ENCODE peak calls at places on chromosomes 16 and 17, in seven cellular contexts. C is progenitor cell of endocrine pancreas, H is fibroblast of mammary gland, F is SK-N-SH, J is fibroblast of lung, R is cardiac muscle cell, L is brain microvascular endothelial cell. O is an unnamed sample.

GRCh38 chr17:80034977-80035686 is 540 bp downstream of the TBC1D16 start:
- DNase-seq in R (peak), C (peak), F (no peak), H (peak), L (peak), J (peak), O (no peak)

GRCh38 chr17:40121191-40121885 is 433 bp upstream of the MSL1 start:
- DNase-seq in F (no peak), L (no peak), J (peak), R (peak), C (no peak), H (no peak), O (no peak)

GRCh38 chr17:70130274-70130673 is 39.1 kb upstream of the KCNJ2 start:
- DNase-seq in R (no peak), F (peak), L (no peak), J (no peak), H (no peak), C (no peak), O (no peak)

GRCh38 chr17:66445229-66445628 is 142.8 kb downstream of the PRKCA start:
- DNase-seq in R (no peak), L (no peak), J (no peak), C (no peak), H (peak), F (no peak), O (no peak)

GRCh38 chr17:72998343-72998742 is 94.1 kb downstream of the SLC39A11 start:
- DNase-seq in R (no peak), C (no peak), L (no peak), H (no peak), F (no peak), J (no peak), O (no peak)

GRCh38 chr16:11050536-11050935 is 106.2 kb downstream of the CLEC16A start:
- DNase-seq in H (no peak), C (no peak), F (no peak), J (no peak), R (no peak), L (no peak), O (no peak)

GRCh38 chr17:50426814-50427787 is 1.1 kb downstream of the ACSF2 start:
- DNase-seq in H (peak), R (peak), L (peak), F (peak), C (no peak), J (peak), O (no peak)

GRCh38 chr17:79980246-79981043 is 55.2 kb downstream of the TBC1D16 start:
- DNase-seq in C (no peak), F (peak), H (no peak), L (no peak), R (no peak), J (no peak), O (peak)

GRCh38 chr16:685967-686366 is 1.8 kb upstream of the JMJD8 start:
- DNase-seq in J (peak), C (no peak), F (peak), R (peak), L (no peak), H (peak), O (no peak)

GRCh38 chr17:34117811-34118210 is 137.3 kb upstream of the CCL2 start:
- DNase-seq in H (no peak), F (no peak), R (no peak), C (no peak), L (no peak), J (no peak), O (no peak)

GRCh38 chr16:27920391-27920891 is 143.1 kb downstream of the GSG1L start:
- DNase-seq in R (peak), L (no peak), C (peak), H (no peak), F (peak), J (no peak), O (no peak)

GRCh38 chr16:87527055-87527724 is 34.4 kb upstream of the ZCCHC14 start:
- DNase-seq in H (no peak), C (no peak), F (no peak), J (no peak), R (no peak), L (no peak), O (no peak)

GRCh38 chr17:228223-228615 is 46.8 kb upstream of the DOC2B start:
- DNase-seq in F (no peak), H (no peak), C (no peak), J (no peak), R (no peak), L (no peak), O (no peak)

GRCh38 chr17:17024778-17025300 is 17.4 kb upstream of the MPRIP start:
- DNase-seq in J (no peak), L (no peak), H (peak), R (peak), F (peak), C (no peak), O (no peak)

GRCh38 chr16:519841-520687 is 7.4 kb upstream of the CAPN15 start:
- DNase-seq in J (no peak), F (no peak), L (no peak), H (no peak), C (no peak), R (no peak), O (no peak)

GRCh38 chr17:50271173-50271750 is 3.0 kb upstream of the TMEM92 start:
- DNase-seq in R (no peak), J (peak), L (no peak), C (no peak), F (no peak), H (peak), O (no peak)

GRCh38 chr16:70725024-70725911 is 39.4 kb upstream of the MTSS2 start:
- DNase-seq in R (no peak), J (peak), F (no peak), C (no peak), L (no peak), H (no peak), O (no peak)

GRCh38 chr17:44083250-44083849 is 12.8 kb downstream of the G6PC3 start:
- DNase-seq in L (no peak), H (no peak), J (no peak), F (peak), R (no peak), C (no peak), O (no peak)

GRCh38 chr16:73572135-73572534 is 524.2 kb upstream of the ZFHX3 start:
- DNase-seq in J (no peak), C (no peak), F (no peak), L (peak), H (no peak), R (no peak), O (peak)

GRCh38 chr16:83115491-83116232 is 488.9 kb downstream of the CDH13 start:
- DNase-seq in C (no peak), H (no peak), J (no peak), R (no peak), L (no peak), F (no peak), O (no peak)

GRCh38 chr17:69141802-69142472 is at the start of gene ABCA6:
- DNase-seq in F (no peak), L (peak), C (no peak), R (peak), J (peak), H (peak), O (no peak)

GRCh38 chr16:88913870-88914269 is 47.4 kb upstream of the PABPN1L start:
- DNase-seq in J (no peak), R (no peak), F (no peak), H (no peak), L (no peak), C (no peak), O (no peak)

GRCh38 chr16:88914750-88915368 is 48.4 kb upstream of the PABPN1L start:
- DNase-seq in R (peak), L (no peak), J (peak), F (no peak), H (peak), C (no peak), O (no peak)

GRCh38 chr16:88915639-88916327 is 49.3 kb upstream of the PABPN1L start:
- DNase-seq in H (no peak), L (no peak), F (no peak), C (no peak), R (no peak), J (no peak), O (no peak)

GRCh38 chr16:88917915-88918627 is 51.6 kb upstream of the PABPN1L start:
- DNase-seq in C (no peak), R (no peak), L (no peak), H (no peak), F (no peak), J (no peak), O (no peak)

GRCh38 chr16:88917146-88917914 is 50.9 kb upstream of the PABPN1L start:
- DNase-seq in L (no peak), J (no peak), H (no peak), C (no peak), R (no peak), F (no peak), O (no peak)
- TF ChIP-seq CTCF in L (no peak), J (no peak), H (no peak), C (no peak), R (no peak), F (no peak), O (no peak)

GRCh38 chr17:81703747-81704654 is 834 bp downstream of the MRPL12 start:
- DNase-seq in F (no peak), C (no peak), H (no peak), R (no peak), J (no peak), L (no peak), O (no peak)

GRCh38 chr17:81700353-81701287 is 2.5 kb upstream of the MRPL12 start:
- DNase-seq in R (no peak), J (no peak), H (no peak), L (no peak), C (no peak), F (no peak), O (peak)

GRCh38 chr17:81701288-81702071 is 1.7 kb upstream of the MRPL12 start:
- DNase-seq in J (no peak), R (no peak), F (no peak), C (no peak), L (no peak), H (no peak), O (peak)

GRCh38 chr17:81705518-81706231 is 2.5 kb downstream of the MRPL12 start:
- DNase-seq in L (no peak), J (no peak), C (no peak), R (no peak), H (no peak), F (no peak), O (no peak)

DNA sequence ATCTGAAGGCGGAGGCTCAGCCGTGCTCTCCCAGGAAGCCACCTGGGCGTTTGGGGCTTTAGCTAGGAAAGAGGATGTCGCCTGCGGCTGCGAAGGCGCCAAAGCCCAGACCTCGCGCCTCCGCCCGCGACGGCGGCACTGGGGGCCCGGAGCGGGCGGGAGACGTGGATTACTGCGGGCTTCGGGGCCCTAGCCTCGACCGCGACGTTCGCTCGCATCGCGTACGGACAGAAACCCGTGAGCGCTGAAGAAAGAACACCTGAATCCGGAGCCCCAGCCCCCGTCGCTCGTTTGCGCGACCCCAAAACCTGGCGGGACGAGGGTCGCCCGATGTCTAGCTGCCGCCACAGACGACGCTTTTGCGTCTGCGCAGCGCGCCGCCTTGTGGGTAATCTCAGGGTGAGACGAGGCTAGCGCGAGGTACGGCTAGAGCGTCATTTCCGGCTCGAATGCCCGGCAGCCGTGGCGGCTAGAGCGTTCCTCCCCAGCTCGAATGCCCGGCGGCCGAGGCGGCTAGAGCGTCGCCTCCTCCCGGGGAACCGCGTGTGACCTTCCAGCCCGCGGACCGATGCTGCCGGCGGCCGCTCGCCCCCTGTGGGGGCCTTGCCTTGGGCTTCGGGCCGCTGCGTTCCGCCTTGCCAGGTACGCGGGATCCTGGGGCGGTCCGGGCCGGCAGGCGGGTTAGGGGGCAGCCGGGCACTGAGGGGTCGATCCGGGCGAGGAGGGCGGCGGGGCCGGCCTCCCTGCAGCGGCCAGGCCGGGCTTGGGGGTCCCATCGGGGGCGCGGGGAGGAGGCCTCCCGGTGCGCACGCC is at the start of gene MRPL12:
- DNase-seq in F (peak), H (peak), R (peak), C (peak), J (peak), L (peak), O (peak)
- TF ChIP-seq CTCF in F (no peak), H (no peak), R (peak), C (peak), J (no peak), L (peak), O (peak)

GRCh38 chr16:23182675-23183485 is at the start of gene SCNN1G:
- DNase-seq in R (no peak), J (no peak), L (no peak), H (no peak), C (peak), F (peak), O (no peak)
- TF ChIP-seq CTCF in R (no peak), J (no peak), L (no peak), H (no peak), C (peak), F (peak), O (peak)

DNA sequence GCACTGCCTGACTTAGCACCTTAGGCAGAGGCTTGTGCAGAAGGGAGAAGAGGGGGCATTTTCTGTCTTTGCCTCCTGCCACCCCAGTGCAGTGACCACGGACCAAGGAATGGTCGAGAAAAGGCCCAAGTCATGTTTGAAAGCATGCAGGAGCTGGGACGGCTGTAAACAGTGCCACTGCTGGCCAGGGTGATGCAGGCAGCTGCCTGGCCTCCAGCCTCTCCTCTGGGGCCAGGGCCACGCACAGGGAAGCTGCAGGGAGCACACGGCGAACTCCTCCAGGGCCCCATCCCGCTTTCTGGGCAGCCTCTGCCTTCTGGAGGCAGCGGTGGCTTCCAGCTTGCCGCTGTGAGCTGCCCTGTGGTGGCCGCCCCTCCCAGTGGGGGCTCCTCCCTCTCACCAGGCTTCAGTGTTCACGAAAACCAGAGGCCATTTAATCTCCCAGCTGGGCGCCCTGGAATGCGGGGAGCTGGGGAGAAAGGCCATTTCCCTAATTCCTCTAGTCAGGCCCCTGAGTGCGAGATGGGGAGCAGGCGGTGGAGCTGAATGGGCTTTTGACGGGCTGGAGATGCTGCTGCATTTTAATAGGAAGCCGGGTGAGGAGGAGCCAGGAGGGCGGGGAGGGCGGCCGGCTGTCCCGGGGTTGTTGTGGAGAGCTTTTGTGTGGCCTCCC is 28.8 kb upstream of the DNAI2 start:
- DNase-seq in C (no peak), H (no peak), J (no peak), R (no peak), L (no peak), F (peak), O (no peak)
- TF ChIP-seq CTCF in C (no peak), H (no peak), J (no peak), R (no peak), L (peak), F (no peak), O (no peak)

DNA sequence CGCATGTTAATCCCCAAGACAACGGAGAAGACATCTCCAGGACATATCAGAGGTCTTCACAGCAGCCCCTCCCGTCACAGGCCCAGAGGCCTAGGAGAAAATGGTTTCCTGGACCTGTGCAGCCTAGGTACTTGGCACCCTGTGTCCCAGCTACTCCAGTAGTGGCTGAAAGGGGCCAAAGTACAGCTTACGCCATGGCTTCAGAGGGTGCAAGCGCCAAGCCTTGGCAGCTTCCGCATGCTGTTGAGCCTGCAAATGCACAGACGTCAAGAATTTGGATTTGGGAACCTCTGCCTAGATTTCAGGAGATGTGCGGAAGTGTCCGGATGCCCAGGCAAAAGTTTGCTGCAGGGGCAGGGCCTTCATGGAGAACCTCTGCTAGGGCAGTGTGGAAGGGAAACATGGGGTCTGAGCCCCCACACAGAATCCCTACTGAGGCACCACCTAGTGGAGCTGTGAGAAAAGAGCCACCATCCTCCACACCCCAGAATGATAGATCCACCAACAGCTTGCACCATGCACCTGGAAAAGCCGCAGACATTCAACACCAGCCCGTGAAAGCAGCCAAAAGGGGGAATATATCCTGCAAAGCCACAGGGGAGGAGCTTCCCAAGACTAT is 159.3 kb upstream of the COX10 start:
- DNase-seq in R (no peak), J (no peak), C (no peak), L (no peak), H (no peak), F (no peak), O (no peak)
- TF ChIP-seq CTCF in R (no peak), J (no peak), C (no peak), L (no peak), H (no peak), F (no peak), O (no peak)

GRCh38 chr16:88672776-88673175 is 9.9 kb upstream of the MVD start:
- DNase-seq in R (no peak), C (no peak), L (no peak), J (no peak), F (peak), H (no peak), O (no peak)
- TF ChIP-seq CTCF in R (peak), C (peak), L (peak), J (no peak), F (peak), H (peak), O (no peak)

GRCh38 chr17:4594406-4595349 is 10.3 kb downstream of the SMTNL2 start:
- DNase-seq in F (peak), H (no peak), C (peak), J (no peak), R (no peak), L (no peak), O (no peak)
- TF ChIP-seq CTCF in F (no peak), H (no peak), C (peak), J (no peak), R (no peak), L (peak), O (peak)

GRCh38 chr17:1628856-1629646 is 417 bp upstream of the SLC43A2 start:
- DNase-seq in F (peak), R (peak), J (peak), C (peak), H (peak), L (peak), O (peak)
- TF ChIP-seq CTCF in F (peak), R (no peak), J (peak), C (peak), H (no peak), L (no peak), O (no peak)

GRCh38 chr16:26464576-26465266 is 602.0 kb upstream of the C16orf82 start:
- DNase-seq in R (no peak), L (no peak), F (no peak), C (no peak), J (no peak), H (no peak), O (no peak)
- TF ChIP-seq CTCF in R (no peak), L (no peak), F (no peak), C (no peak), J (no peak), H (no peak), O (no peak)

O was measured in mesothelial cell of epicardium.